ENCODE peak calls at places on chromosomes 3 and 15, in eight cellular contexts. A is OCI-M1, O is Right ventricle myocardium inferior, B is epithelial cell of proximal tubule, F is left kidney, W is psoas muscle, H is AG08395, L is germinal center. T is an unnamed sample.

GRCh38 chr3:8313591-8314298 is 187.9 kb upstream of the LMCD1 start:
- DNase-seq in W (no peak), L (no peak), O (no peak), H (no peak), F (peak; percentile 36), A (no peak), B (no peak), T (no peak)

GRCh38 chr15:31367730-31368344 is 41.2 kb downstream of the KLF13 start:
- DNase-seq in H (no peak), W (peak; percentile 62), F (no peak), L (no peak), A (no peak), O (no peak), B (no peak), T (no peak)

GRCh38 chr3:69948246-69948862 is 51.2 kb upstream of the SAMMSON start:
- DNase-seq in O (no peak), B (no peak), H (peak; percentile 46), L (peak; percentile 6), A (peak; percentile 58), F (peak; percentile 72), W (no peak), T (peak; percentile 59)

GRCh38 chr3:122786067-122786466 is 7.6 kb downstream of the HSPBAP1 start:
- DNase-seq in F (no peak), A (no peak), L (no peak), O (no peak), W (no peak), H (peak; percentile 85), B (peak; percentile 32), T (peak; percentile 20)

GRCh38 chr15:76337047-76337738 is 620 bp downstream of the ISL2 start:
- DNase-seq in F (peak; percentile 75), L (peak; percentile 28), O (no peak), B (no peak), A (peak; percentile 59), W (no peak), H (no peak), T (no peak)

GRCh38 chr3:49256152-49256551 is 20.9 kb downstream of the C3orf62 start:
- DNase-seq in B (no peak), L (no peak), O (no peak), H (no peak), F (no peak), W (no peak), A (no peak), T (no peak)

GRCh38 chr3:32160706-32161105 is 54.3 kb downstream of the GPD1L start:
- DNase-seq in O (no peak), F (no peak), B (no peak), L (no peak), A (no peak), W (no peak), H (no peak), T (no peak)

GRCh38 chr3:189903562-189904250 is 217.0 kb downstream of the P3H2 start:
- DNase-seq in O (no peak), L (no peak), H (no peak), A (no peak), B (no peak), W (no peak), F (no peak), T (no peak)

GRCh38 chr15:43441316-43441715 is 51.6 kb downstream of the TP53BP1 start:
- DNase-seq in A (peak; percentile 58), O (no peak), W (no peak), B (no peak), F (peak; percentile 5), H (peak; percentile 30), L (no peak), T (peak; percentile 17)

GRCh38 chr15:76999996-77000395 is 5.1 kb downstream of the PSTPIP1 start:
- DNase-seq in W (peak; percentile 16), B (no peak), F (no peak), O (no peak), H (no peak), L (no peak), A (no peak), T (no peak)

GRCh38 chr15:59791079-59791478 is 102.0 kb upstream of the BNIP2 start:
- DNase-seq in A (no peak), B (no peak), L (no peak), O (no peak), W (no peak), F (no peak), H (no peak), T (no peak)

GRCh38 chr3:56355570-56356185 is 112.6 kb downstream of the ERC2 start:
- DNase-seq in L (no peak), W (no peak), B (no peak), O (no peak), H (no peak), F (no peak), A (peak; percentile 1), T (peak; percentile 84)

GRCh38 chr15:63046927-63047760 is 4.6 kb downstream of the TPM1 start:
- DNase-seq in L (no peak), H (no peak), W (no peak), A (no peak), F (no peak), O (no peak), B (no peak), T (no peak)

GRCh38 chr15:70555713-70556112 is 207.6 kb downstream of the UACA start:
- DNase-seq in F (peak; percentile 18), W (no peak), B (no peak), H (no peak), O (no peak), A (no peak), L (no peak), T (no peak)

GRCh38 chr3:15636028-15636709 is 34.6 kb downstream of the BTD start:
- DNase-seq in O (no peak), H (peak; percentile 88), B (no peak), F (peak; percentile 22), W (no peak), L (peak; percentile 32), A (no peak), T (peak; percentile 84)

GRCh38 chr3:40055361-40055760 is 246.0 kb downstream of the MYRIP start:
- DNase-seq in A (no peak), B (no peak), H (no peak), F (no peak), W (no peak), O (no peak), L (no peak), T (no peak)

GRCh38 chr3:185081516-185081915 is 71.3 kb downstream of the C3orf70 start:
- DNase-seq in L (no peak), B (peak; percentile 4), O (no peak), W (no peak), A (no peak), F (no peak), H (peak; percentile 7), T (no peak)

GRCh38 chr3:17639257-17639656 is 103.2 kb downstream of the TBC1D5 start:
- DNase-seq in W (no peak), A (no peak), L (no peak), B (no peak), O (no peak), H (peak; percentile 11), F (no peak), T (peak; percentile 64)

GRCh38 chr3:173913985-173914421 is 516.5 kb downstream of the NLGN1 start:
- DNase-seq in H (no peak), O (no peak), L (no peak), W (no peak), F (no peak), B (no peak), A (peak; percentile 39), T (no peak)

GRCh38 chr3:160665784-160666526 is 11.0 kb upstream of the ARL14 start:
- DNase-seq in W (no peak), O (no peak), L (no peak), F (no peak), H (peak; percentile 10), A (no peak), B (peak; percentile 89), T (peak; percentile 89)

GRCh38 chr3:191141728-191142127 is 57.3 kb upstream of the OSTN start:
- DNase-seq in L (no peak), O (no peak), B (no peak), W (no peak), H (peak; percentile 57), F (no peak), A (no peak), T (peak; percentile 82)

GRCh38 chr3:148366743-148367410 is 330.8 kb upstream of the AGTR1 start:
- DNase-seq in H (peak; percentile 48), A (peak; percentile 28), O (no peak), W (no peak), B (no peak), F (peak; percentile 12), L (no peak), T (peak; percentile 25)

GRCh38 chr3:32421991-32422859 is 30.6 kb downstream of the CMTM7 start:
- DNase-seq in L (no peak), W (peak; percentile 87), B (peak; percentile 88), A (no peak), H (peak; percentile 84), O (peak; percentile 93), F (peak; percentile 47), T (peak; percentile 99)

GRCh38 chr3:39126532-39127071 is 19.1 kb downstream of the TTC21A start:
- DNase-seq in O (no peak), H (peak; percentile 51), B (no peak), A (peak; percentile 81), F (peak; percentile 73), W (no peak), L (no peak), T (peak; percentile 72)

T was measured in MCF 10A.